ENCODE peak calls at places on chromosomes 6 and 20, in seven cellular contexts. H, V, F, P, Y, Z and N are unnamed samples.

GRCh38 chr6:16651871-16652270 is 109.4 kb downstream of the ATXN1 start:
- DNase-seq in H (no peak), V (no peak), F (no peak), P (no peak), Y (no peak), Z (peak; percentile 74), N (no peak)

GRCh38 chr20:18326990-18327389 is 38.7 kb downstream of the ZNF133 start:
- DNase-seq in H (no peak), V (no peak), F (no peak), P (no peak), Y (no peak), Z (no peak), N (no peak)

GRCh38 chr20:44651507-44652373 is at the start of gene ADA:
- DNase-seq in H (peak; percentile 65), V (no peak), F (peak; percentile 73), P (peak; percentile 77), Y (peak; percentile 83), Z (peak; percentile 59), N (peak; percentile 82)

GRCh38 chr6:130009148-130009547 is 9.2 kb upstream of the L3MBTL3 start:
- DNase-seq in H (peak; percentile 52), V (no peak), F (no peak), P (no peak), Y (no peak), Z (no peak), N (no peak)

GRCh38 chr20:61263084-61263695 is 11.1 kb downstream of the CDH4 start:
- DNase-seq in H (peak; percentile 50), V (no peak), F (no peak), P (no peak), Y (peak; percentile 60), Z (peak; percentile 19), N (no peak)

GRCh38 chr6:158766621-158767435 is 52.3 kb downstream of the EZR start:
- DNase-seq in H (no peak), V (no peak), F (no peak), P (no peak), Y (no peak), Z (no peak), N (peak; percentile 65)

GRCh38 chr6:116779569-116780164 is 14.1 kb upstream of the FAM162B start:
- DNase-seq in H (peak; percentile 66), V (no peak), F (no peak), P (no peak), Y (peak; percentile 2), Z (peak; percentile 36), N (no peak)

GRCh38 chr6:52186480-52186879 is 305 bp downstream of the IL17A start:
- DNase-seq in H (no peak), V (no peak), F (no peak), P (no peak), Y (no peak), Z (no peak), N (no peak)

GRCh38 chr20:1946762-1947534 is 46.9 kb downstream of the PDYN start:
- DNase-seq in H (no peak), V (no peak), F (peak; percentile 45), P (no peak), Y (no peak), Z (peak; percentile 85), N (no peak)

GRCh38 chr20:58647814-58648501 is 3.1 kb upstream of the STX16 start:
- DNase-seq in H (no peak), V (peak; percentile 50), F (no peak), P (peak; percentile 4), Y (no peak), Z (no peak), N (peak; percentile 70)

GRCh38 chr20:35575958-35576357 is 34.1 kb downstream of the ERGIC3 start:
- DNase-seq in H (no peak), V (no peak), F (no peak), P (no peak), Y (peak; percentile 87), Z (peak; percentile 89), N (peak; percentile 8)

GRCh38 chr20:16672299-16672698 is 57.5 kb upstream of the SNRPB2 start:
- DNase-seq in H (no peak), V (no peak), F (no peak), P (no peak), Y (no peak), Z (no peak), N (no peak)

GRCh38 chr6:56954389-56955170 is at the start of gene BEND6:
- DNase-seq in H (peak; percentile 86), V (no peak), F (peak; percentile 50), P (peak; percentile 13), Y (peak; percentile 53), Z (peak; percentile 72), N (peak; percentile 80)

GRCh38 chr6:121143476-121143875 is 190.8 kb downstream of the TBC1D32 start:
- DNase-seq in H (no peak), V (no peak), F (no peak), P (no peak), Y (no peak), Z (peak; percentile 70), N (no peak)

GRCh38 chr20:51255417-51255816 is 232.5 kb upstream of the KCNG1 start:
- DNase-seq in H (no peak), V (no peak), F (no peak), P (no peak), Y (no peak), Z (no peak), N (no peak)

GRCh38 chr20:58223358-58223941 is 5.0 kb downstream of the ANKRD60 start:
- DNase-seq in H (no peak), V (no peak), F (no peak), P (no peak), Y (no peak), Z (no peak), N (no peak)

GRCh38 chr6:141963543-141964295 is 169.0 kb upstream of the GJE1 start:
- DNase-seq in H (no peak), V (peak; percentile 41), F (no peak), P (no peak), Y (no peak), Z (peak; percentile 71), N (no peak)

GRCh38 chr6:166365221-166365620 is 17.5 kb downstream of the MPC1 start:
- DNase-seq in H (peak; percentile 70), V (no peak), F (peak; percentile 39), P (peak; percentile 41), Y (no peak), Z (peak; percentile 66), N (no peak)

GRCh38 chr6:3455490-3456394 is 1.1 kb downstream of the SLC22A23 start:
- DNase-seq in H (no peak), V (no peak), F (peak; percentile 33), P (peak; percentile 26), Y (peak; percentile 12), Z (peak; percentile 15), N (peak; percentile 79)

GRCh38 chr20:63280929-63281545 is 8.4 kb downstream of the ARFGAP1 start:
- DNase-seq in H (no peak), V (no peak), F (peak; percentile 14), P (no peak), Y (no peak), Z (peak; percentile 29), N (no peak)

GRCh38 chr6:139114741-139115140 is 20.1 kb upstream of the HECA start:
- DNase-seq in H (no peak), V (no peak), F (no peak), P (no peak), Y (no peak), Z (no peak), N (no peak)

GRCh38 chr6:83844170-83844569 is 9.0 kb upstream of the RIPPLY2 start:
- DNase-seq in H (no peak), V (no peak), F (no peak), P (no peak), Y (no peak), Z (peak; percentile 50), N (no peak)

GRCh38 chr6:163415176-163415619 is 680 bp downstream of the QKI start:
- DNase-seq in H (peak; percentile 50), V (no peak), F (no peak), P (no peak), Y (no peak), Z (no peak), N (peak; percentile 84)

GRCh38 chr6:31815025-31815838 is at the start of the genes HSPA1A and HSPA1L:
- DNase-seq in H (peak; percentile 99), V (peak; percentile 63), F (peak; percentile 98), P (peak; percentile 98), Y (peak; percentile 100), Z (peak; percentile 94), N (peak; percentile 98)

GRCh38 chr6:81767163-81768000 is 14.9 kb upstream of the TENT5A start:
- DNase-seq in H (peak; percentile 62), V (peak; percentile 77), F (no peak), P (no peak), Y (no peak), Z (peak; percentile 45), N (no peak)

GRCh38 chr6:1611322-1611571 is 1.5 kb downstream of the FOXC1 start:
- DNase-seq in H (peak; percentile 37), V (no peak), F (no peak), P (no peak), Y (peak; percentile 55), Z (peak; percentile 57), N (peak; percentile 74)

GRCh38 chr20:20711413-20711812 is 1.0 kb downstream of the RALGAPA2 start:
- DNase-seq in H (no peak), V (no peak), F (no peak), P (no peak), Y (no peak), Z (peak; percentile 17), N (no peak)

GRCh38 chr6:71510057-71510713 is 221.6 kb downstream of the OGFRL1 start:
- DNase-seq in H (peak; percentile 61), V (no peak), F (peak; percentile 39), P (peak; percentile 56), Y (peak; percentile 80), Z (peak; percentile 66), N (no peak)
- TF ChIP-seq CTCF in H (peak; percentile 50), V (peak; percentile 66), F (peak; percentile 65), P (peak; percentile 78), Y (peak; percentile 75), Z (peak; percentile 68), N (peak; percentile 76)

GRCh38 chr20:57181639-57182038 is 84.8 kb downstream of the BMP7 start:
- DNase-seq in H (no peak), V (no peak), F (no peak), P (no peak), Y (no peak), Z (no peak), N (no peak)
- TF ChIP-seq CTCF in H (no peak), V (no peak), F (no peak), P (no peak), Y (no peak), Z (no peak), N (no peak)

GRCh38 chr6:137240168-137240567 is 21.0 kb upstream of the IFNGR1 start:
- DNase-seq in H (no peak), V (no peak), F (peak; percentile 65), P (no peak), Y (no peak), Z (peak; percentile 98), N (no peak)
- TF ChIP-seq CTCF in H (no peak), V (no peak), F (no peak), P (no peak), Y (no peak), Z (no peak), N (no peak)

DNA sequence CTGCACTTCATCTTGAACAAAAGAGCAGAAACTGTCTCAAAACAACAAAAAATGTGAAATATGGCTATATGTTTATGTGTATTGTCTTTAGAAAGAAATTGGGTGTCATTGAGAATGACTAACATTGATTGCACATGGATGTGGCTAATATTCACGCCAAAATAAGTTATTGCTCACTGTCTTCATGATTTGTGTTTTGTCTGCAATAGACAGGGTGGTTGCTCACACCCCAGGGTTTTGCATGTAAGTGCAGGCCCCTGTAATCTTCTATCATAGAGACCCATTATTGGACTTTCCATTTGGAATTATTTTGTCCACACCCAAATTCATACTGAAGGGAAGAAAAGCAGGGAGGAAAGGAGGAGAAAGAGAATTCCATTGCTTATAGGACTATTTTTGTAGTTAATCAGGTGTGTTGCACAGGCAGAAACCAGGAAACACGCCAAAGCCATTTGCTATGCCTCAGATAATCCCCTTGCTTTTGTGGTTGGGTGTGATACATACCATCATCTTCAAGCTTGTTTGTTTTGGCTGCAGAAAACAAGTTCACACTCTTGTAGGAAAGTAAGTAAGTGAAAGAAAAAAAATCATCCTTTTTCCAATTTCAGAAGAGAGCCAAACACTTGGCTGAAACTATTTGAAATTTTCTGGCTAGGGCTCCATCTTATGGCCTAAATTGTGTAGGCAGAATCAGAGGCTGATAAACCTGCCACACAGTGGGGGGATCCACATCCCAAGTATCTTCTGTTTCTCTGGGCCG is 214.1 kb downstream of the COL12A1 start:
- DNase-seq in H (no peak), V (peak; percentile 78), F (no peak), P (no peak), Y (no peak), Z (peak; percentile 89), N (no peak)
- TF ChIP-seq CTCF in H (no peak), V (peak; percentile 18), F (peak; percentile 14), P (peak; percentile 13), Y (peak; percentile 20), Z (peak; percentile 40), N (no peak)